ENCODE peak calls at places on chromosomes 11 and 22, in five cellular contexts. M is IMR-90, H is body of pancreas, W is pancreas, Z is stomach. B is an unnamed sample. For H3K36me3, the result is how much of the 10 kb centered on the place peaks cover.

GRCh38 chr11:67357831-67358555 is 4.6 kb upstream of the POLD4 start:
- DNase-seq in M (peak), H (no peak), W (no peak), Z (no peak), B (no peak)

GRCh38 chr11:77377734-77378133 is 76.2 kb upstream of the GDPD4 start:
- DNase-seq in M (peak), H (no peak), W (no peak), Z (no peak), B (no peak)

GRCh38 chr11:120180571-120181445 is 30.0 kb upstream of the OAF start:
- DNase-seq in M (peak), H (no peak), W (peak), Z (peak), B (no peak)

GRCh38 chr11:78030429-78031325 is 7.6 kb upstream of the KCTD14 start:
- DNase-seq in M (peak), H (peak), W (peak), Z (peak), B (no peak)

GRCh38 chr11:77140231-77140959 is 12.3 kb downstream of the MYO7A start:
- DNase-seq in M (peak), H (peak), W (peak), Z (no peak), B (no peak)

GRCh38 chr11:128388182-128388815 is 199.1 kb downstream of the ETS1 start:
- DNase-seq in M (no peak), H (no peak), W (no peak), Z (no peak), B (no peak)

GRCh38 chr22:42743501-42743991 is 22.9 kb upstream of the A4GALT start:
- DNase-seq in M (no peak), H (peak), W (no peak), Z (no peak), B (peak)

GRCh38 chr11:35121326-35121865 is 17.6 kb upstream of the CD44 start:
- DNase-seq in M (no peak), H (no peak), W (no peak), Z (no peak), B (no peak)

GRCh38 chr11:93392862-93393261 is 62.3 kb downstream of the DEUP1 start:
- DNase-seq in M (no peak), H (no peak), W (no peak), Z (no peak), B (no peak)

GRCh38 chr11:107468596-107468995 is 11.0 kb upstream of the CWF19L2 start:
- DNase-seq in M (peak), H (no peak), W (no peak), Z (no peak), B (no peak)

GRCh38 chr11:2166091-2166851 is 5.3 kb upstream of the INS start:
- DNase-seq in M (no peak), H (no peak), W (no peak), Z (peak), B (no peak)

GRCh38 chr11:35622070-35622469 is 3.8 kb downstream of the FJX1 start:
- DNase-seq in M (peak), H (no peak), W (no peak), Z (no peak), B (peak)

GRCh38 chr22:40746428-40747220 is 67.3 kb downstream of the MCHR1 start:
- DNase-seq in M (peak), H (no peak), W (no peak), Z (no peak), B (no peak)

GRCh38 chr22:19984201-19984753 is 32.3 kb downstream of the ARVCF start:
- DNase-seq in M (peak), H (peak), W (no peak), Z (no peak), B (no peak)

GRCh38 chr22:28594784-28595324 is 84.8 kb downstream of the TTC28 start:
- DNase-seq in M (peak), H (peak), W (no peak), Z (no peak), B (peak)

GRCh38 chr11:123047265-123047946 is 14.5 kb downstream of the HSPA8 start:
- DNase-seq in M (no peak), H (no peak), W (no peak), Z (no peak), B (no peak)

GRCh38 chr11:2583605-2583958 is 116.2 kb downstream of the KCNQ1OT1 start:
- DNase-seq in M (no peak), H (no peak), W (no peak), Z (peak), B (no peak)

GRCh38 chr11:85076535-85077330 is 550.4 kb downstream of the DLG2 start:
- DNase-seq in M (peak), H (no peak), W (no peak), Z (no peak), B (no peak)

GRCh38 chr11:114057147-114057546 is 2.4 kb upstream of the ZBTB16 start:
- DNase-seq in M (no peak), H (peak), W (peak), Z (peak), B (no peak)

GRCh38 chr11:58711832-58712231 is 19.9 kb downstream of the GLYAT start:
- DNase-seq in M (no peak), H (no peak), W (no peak), Z (no peak), B (no peak)

GRCh38 chr11:58707767-58708166 is 24.0 kb downstream of the GLYAT start:
- DNase-seq in M (no peak), H (no peak), W (no peak), Z (no peak), B (no peak)
- H3K36me3 ChIP-seq in M (under half), H (under half), W (under half), Z (under half), B (under half)

DNA sequence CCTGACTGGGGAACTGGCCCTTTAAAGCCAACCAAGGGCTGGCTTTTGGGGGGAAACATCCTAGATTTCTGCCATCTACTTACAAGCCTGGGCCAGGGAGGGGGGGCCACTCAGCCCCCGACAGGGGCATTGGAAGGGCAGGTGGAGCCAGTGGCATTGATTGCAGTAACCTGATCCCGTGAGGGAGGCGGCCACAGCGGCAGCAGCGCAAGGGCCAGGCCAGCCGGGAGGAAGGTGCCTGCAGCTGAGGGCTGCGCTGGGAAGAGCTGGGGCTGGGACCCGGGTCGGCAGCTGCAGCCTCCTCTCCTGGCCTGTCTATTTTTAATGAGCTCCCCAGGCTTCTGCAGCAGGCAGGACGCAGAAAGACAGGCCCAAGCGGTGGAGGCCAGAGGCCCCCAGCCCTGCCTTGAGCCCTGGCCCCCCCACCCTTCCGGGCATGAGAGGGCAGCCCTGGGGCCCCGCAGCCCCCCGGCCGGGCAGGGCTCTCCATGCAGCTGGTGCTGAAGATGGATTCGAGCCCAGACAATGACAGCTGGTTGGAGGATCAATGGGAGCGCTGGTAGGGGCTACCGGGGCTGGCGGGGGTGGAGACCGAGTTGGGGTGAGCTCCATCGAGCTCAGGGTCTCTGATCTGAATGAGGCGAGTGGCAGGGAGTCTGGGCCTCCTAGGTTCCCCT is 10.5 kb downstream of the FREY1 start:
- DNase-seq in M (no peak), H (peak), W (no peak), Z (no peak), B (no peak)
- H3K4me3 ChIP-seq in M (no peak), H (no peak), W (no peak), Z (no peak), B (no peak)

GRCh38 chr11:64219755-64220154 is 6.2 kb downstream of the TRPT1 start:
- DNase-seq in M (no peak), H (no peak), W (no peak), Z (no peak), B (no peak)

GRCh38 chr11:64220271-64220670 is 5.7 kb downstream of the TRPT1 start:
- DNase-seq in M (no peak), H (no peak), W (no peak), Z (no peak), B (no peak)

GRCh38 chr11:64218628-64219353 is 7.2 kb downstream of the TRPT1 start:
- DNase-seq in M (no peak), H (peak), W (peak), Z (no peak), B (no peak)

GRCh38 chr11:64219354-64219684 is 6.7 kb downstream of the TRPT1 start:
- DNase-seq in M (no peak), H (no peak), W (no peak), Z (no peak), B (no peak)

GRCh38 chr11:64216879-64217278 is 9.1 kb downstream of the TRPT1 start:
- DNase-seq in M (no peak), H (no peak), W (no peak), Z (no peak), B (no peak)
- TF ChIP-seq CTCF in M (no peak), H (no peak), W (no peak), Z (no peak), B (no peak)

DNA sequence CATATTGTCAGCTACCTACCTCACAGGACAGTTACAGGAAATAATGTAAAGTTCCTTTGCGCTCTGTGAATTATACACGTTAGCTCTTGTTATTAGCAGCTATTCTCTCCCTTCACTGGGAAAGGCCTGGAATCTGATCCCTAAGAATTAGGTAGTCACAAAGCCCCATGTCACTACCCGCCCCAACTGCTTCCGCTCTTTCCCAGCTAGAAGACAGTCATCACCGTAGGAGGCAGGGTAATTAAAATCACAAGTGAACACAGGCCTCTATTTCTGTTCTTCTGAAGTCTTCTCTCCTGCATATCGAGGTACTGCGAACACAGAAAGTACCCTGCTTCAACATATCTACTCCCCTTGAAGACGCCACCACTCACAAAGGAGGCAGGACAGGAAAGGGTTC is 12.6 kb upstream of the AHNAK start:
- DNase-seq in M (no peak), H (no peak), W (no peak), Z (no peak), B (no peak)
- H3K36me3 ChIP-seq in M (under half), H (under half), W (under half), Z (half or more), B (under half)

DNA sequence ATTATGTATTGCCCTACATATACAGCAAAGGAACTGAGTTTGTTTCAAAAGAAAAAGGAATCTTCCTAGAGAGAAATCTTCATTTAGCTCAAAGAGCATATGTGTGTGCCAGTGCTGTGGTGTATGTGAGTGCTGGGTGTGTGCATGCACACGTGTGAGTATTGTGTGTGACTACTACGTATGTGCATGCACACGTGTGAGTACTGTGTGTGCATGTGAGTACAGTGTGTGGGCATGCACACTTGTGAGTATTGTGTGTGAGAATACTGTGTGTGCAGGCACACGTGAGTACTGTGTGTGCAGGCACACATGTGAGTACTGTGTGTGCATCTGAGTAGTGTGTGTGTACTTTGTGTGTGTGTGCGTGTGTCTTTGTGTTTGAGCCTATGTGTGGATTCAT is 651.0 kb upstream of the B3GAT1 start:
- DNase-seq in M (no peak), H (no peak), W (no peak), Z (no peak), B (no peak)
- H3K4me3 ChIP-seq in M (no peak), H (no peak), W (no peak), Z (no peak), B (no peak)

GRCh38 chr22:39115976-39116621 is 19.1 kb downstream of the APOBEC3H start:
- DNase-seq in M (no peak), H (no peak), W (no peak), Z (no peak), B (no peak)

GRCh38 chr22:39115570-39115969 is 18.5 kb downstream of the APOBEC3H start:
- DNase-seq in M (no peak), H (no peak), W (no peak), Z (no peak), B (no peak)

GRCh38 chr22:39120983-39121382 is 23.9 kb downstream of the APOBEC3H start:
- DNase-seq in M (no peak), H (no peak), W (no peak), Z (no peak), B (no peak)

GRCh38 chr22:39114157-39114511 is 17.1 kb downstream of the APOBEC3H start:
- DNase-seq in M (no peak), H (no peak), W (no peak), Z (no peak), B (no peak)

DNA sequence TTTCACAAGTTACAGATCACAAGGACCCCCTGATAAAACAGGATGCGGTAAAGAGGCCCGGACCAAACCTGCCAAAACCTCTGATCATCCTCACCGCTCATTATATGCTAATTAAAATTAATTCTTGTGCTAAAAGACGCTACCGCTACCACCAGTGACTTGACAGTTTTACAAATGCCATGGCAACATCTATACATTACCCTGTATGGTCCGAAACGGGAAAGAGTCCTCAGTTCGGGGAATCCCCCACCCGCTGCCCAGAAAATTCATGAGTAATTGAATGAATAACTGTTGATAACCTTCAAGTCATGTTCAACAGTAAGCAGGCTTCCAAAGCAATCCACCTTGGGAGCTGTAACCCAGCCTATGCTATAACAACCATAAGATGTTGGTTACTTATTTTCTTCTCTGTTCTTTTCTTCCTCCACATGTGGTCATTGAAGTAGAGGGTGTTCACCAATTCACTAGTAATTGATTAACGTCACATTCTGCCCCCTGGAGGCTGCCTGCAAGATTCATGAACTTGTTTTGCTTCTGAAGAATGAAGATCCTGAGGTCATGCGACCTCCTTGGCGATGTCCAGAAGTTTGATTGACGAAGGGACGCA is 20.6 kb downstream of the APOBEC3H start:
- DNase-seq in M (peak), H (peak), W (peak), Z (peak), B (no peak)
- TF ChIP-seq CTCF in M (peak), H (peak), W (peak), Z (no peak), B (peak)

DNA sequence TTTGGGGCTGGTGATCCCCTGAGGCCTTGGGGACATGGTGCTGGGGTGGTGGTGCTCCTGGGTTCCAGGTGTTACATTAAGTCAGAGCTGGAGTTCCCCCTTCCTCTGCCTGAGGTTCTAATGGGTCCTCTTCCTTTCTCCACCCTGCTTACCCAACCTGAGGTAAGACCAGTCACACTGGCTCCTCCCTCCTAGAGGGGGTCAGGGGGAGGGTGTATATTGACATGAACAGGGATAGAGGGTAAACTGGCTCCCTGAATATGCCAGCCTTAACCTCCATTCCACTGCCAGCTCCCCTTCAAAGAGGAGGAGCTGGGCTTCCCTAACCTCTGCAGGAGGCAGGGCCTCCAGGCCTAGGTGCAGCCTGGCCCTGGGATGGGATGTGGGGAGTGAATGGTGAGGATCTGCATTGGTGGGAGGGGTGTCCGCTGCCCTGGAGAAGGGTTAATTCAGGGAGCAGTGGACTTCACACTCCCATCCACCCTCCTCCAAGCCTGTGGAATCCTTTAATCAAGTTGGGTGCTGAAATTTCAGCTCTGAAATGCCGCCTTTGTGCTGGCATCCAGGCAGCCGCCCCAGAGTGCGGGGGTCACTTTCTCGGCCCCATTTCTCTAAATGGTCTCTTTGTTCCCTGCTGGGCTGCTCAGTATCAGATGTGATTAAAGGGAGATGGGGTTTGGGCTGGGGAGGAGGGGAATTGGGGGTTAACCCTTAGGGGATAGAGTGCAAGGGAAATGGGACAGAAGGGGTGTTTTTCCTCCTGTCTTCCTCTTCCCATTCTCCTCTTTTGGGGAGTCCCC is 15.2 kb downstream of the POLR2F start:
- DNase-seq in M (no peak), H (no peak), W (no peak), Z (no peak), B (no peak)
- H3K36me3 ChIP-seq in M (under half), H (under half), W (under half), Z (half or more), B (under half)

GRCh38 chr22:39518124-39518786 is 2.1 kb upstream of the ATF4 start:
- DNase-seq in M (peak), H (no peak), W (no peak), Z (no peak), B (no peak)
- H3K4me3 ChIP-seq in M (no peak), H (no peak), W (no peak), Z (no peak), B (no peak)

B was measured in BJ.